ENCODE peak calls at places on chromosome 20, in seven cellular contexts. R is HCT116, S is HepG2, I is GM12878, M is SK-N-SH, H is H1, T is K562. C is an unnamed sample.

GRCh38 chr20:3803854-3804253 is 7.7 kb downstream of the CDC25B start:
- DNase-seq in R (no peak), H (no peak), I (no peak), S (no peak), M (no peak), T (no peak), C (no peak)

GRCh38 chr20:24746351-24746685 is 202.8 kb upstream of the CST7 start:
- DNase-seq in M (no peak), H (no peak), I (no peak), T (no peak), S (no peak), R (peak), C (no peak)

GRCh38 chr20:21515300-21516179 is 1.7 kb upstream of the NKX2-2 start:
- DNase-seq in M (peak), R (no peak), S (no peak), H (no peak), T (no peak), I (no peak), C (no peak)

GRCh38 chr20:32333181-32333987 is 24.7 kb upstream of the ASXL1 start:
- DNase-seq in T (no peak), H (no peak), R (no peak), M (no peak), I (peak), S (no peak), C (no peak)

GRCh38 chr20:54078296-54078695 is 7.9 kb upstream of the BCAS1 start:
- DNase-seq in S (peak), H (no peak), M (no peak), I (no peak), R (no peak), T (no peak), C (no peak)

GRCh38 chr20:62704341-62704948 is 4.2 kb upstream of the NTSR1 start:
- DNase-seq in H (no peak), M (peak), S (peak), R (peak), I (no peak), T (no peak), C (peak)

GRCh38 chr20:36102809-36103596 is 51.5 kb upstream of the EPB41L1 start:
- DNase-seq in H (no peak), I (no peak), S (no peak), M (no peak), R (no peak), T (no peak), C (no peak)

GRCh38 chr20:57392512-57393271 is 1.5 kb downstream of the RBM38 start:
- DNase-seq in T (peak), H (no peak), R (no peak), M (no peak), S (no peak), I (no peak), C (no peak)

GRCh38 chr20:61556116-61556515 is 304.1 kb downstream of the CDH4 start:
- DNase-seq in R (no peak), M (no peak), I (no peak), T (no peak), H (no peak), S (no peak), C (no peak)

GRCh38 chr20:50870572-50871161 is 60.6 kb downstream of the ADNP start:
- DNase-seq in H (peak), M (no peak), I (no peak), S (peak), R (no peak), T (no peak), C (no peak)

DNA sequence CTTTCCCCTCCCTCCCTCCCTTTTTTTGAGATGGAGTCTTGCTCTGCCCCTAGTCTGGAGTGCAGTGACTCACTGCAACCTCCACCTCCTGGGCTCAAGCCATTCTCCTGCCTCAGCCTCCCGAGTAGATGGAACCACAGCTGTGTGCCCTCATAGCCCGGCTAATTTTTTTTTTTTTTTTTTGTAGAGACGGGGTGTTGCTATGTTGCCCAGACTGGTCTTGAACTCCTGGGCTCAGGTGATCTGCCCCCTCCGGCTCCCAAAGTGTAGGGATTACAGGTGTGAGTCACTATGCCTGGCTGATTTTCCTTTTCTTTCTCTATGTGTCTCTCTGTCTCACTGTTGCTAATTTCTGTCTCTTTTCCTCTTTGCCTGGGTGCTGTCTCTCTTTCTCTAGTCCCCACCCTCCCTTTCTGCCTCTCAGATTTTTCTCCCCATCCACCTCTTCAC is 61.2 kb downstream of the SRC start:
- DNase-seq in H (no peak), I (no peak), R (no peak), S (no peak), M (no peak), T (no peak), C (no peak)
- TF ChIP-seq SIN3A in H (no peak), I (no peak), R (no peak), S (no peak), M (no peak), T (no peak), C (no peak)

GRCh38 chr20:38722708-38723068 is 1.6 kb upstream of the SLC32A1 start:
- DNase-seq in T (no peak), I (no peak), R (no peak), M (peak), H (no peak), S (no peak), C (no peak)
- H3K27ac ChIP-seq in T (no peak), I (no peak), R (no peak), M (no peak), H (no peak), S (no peak), C (no peak)

GRCh38 chr20:48371211-48371610 is 456.6 kb downstream of the PREX1 start:
- DNase-seq in I (no peak), R (no peak), H (no peak), S (no peak), M (no peak), T (no peak), C (no peak)

GRCh38 chr20:48373555-48373934 is 454.3 kb downstream of the PREX1 start:
- DNase-seq in R (no peak), I (no peak), S (no peak), H (no peak), M (no peak), T (no peak), C (no peak)

GRCh38 chr20:48377940-48378339 is 449.9 kb downstream of the PREX1 start:
- DNase-seq in T (no peak), R (no peak), S (no peak), M (no peak), H (no peak), I (no peak), C (no peak)

GRCh38 chr20:48375804-48376203 is 452.0 kb downstream of the PREX1 start:
- DNase-seq in M (no peak), T (no peak), I (no peak), S (peak), R (no peak), H (no peak), C (no peak)

GRCh38 chr20:48374986-48375715 is 452.6 kb downstream of the PREX1 start:
- DNase-seq in T (no peak), R (no peak), I (no peak), H (no peak), M (no peak), S (no peak), C (no peak)
- TF ChIP-seq SIN3A in T (no peak), R (no peak), I (no peak), H (no peak), M (no peak), S (no peak), C (no peak)

DNA sequence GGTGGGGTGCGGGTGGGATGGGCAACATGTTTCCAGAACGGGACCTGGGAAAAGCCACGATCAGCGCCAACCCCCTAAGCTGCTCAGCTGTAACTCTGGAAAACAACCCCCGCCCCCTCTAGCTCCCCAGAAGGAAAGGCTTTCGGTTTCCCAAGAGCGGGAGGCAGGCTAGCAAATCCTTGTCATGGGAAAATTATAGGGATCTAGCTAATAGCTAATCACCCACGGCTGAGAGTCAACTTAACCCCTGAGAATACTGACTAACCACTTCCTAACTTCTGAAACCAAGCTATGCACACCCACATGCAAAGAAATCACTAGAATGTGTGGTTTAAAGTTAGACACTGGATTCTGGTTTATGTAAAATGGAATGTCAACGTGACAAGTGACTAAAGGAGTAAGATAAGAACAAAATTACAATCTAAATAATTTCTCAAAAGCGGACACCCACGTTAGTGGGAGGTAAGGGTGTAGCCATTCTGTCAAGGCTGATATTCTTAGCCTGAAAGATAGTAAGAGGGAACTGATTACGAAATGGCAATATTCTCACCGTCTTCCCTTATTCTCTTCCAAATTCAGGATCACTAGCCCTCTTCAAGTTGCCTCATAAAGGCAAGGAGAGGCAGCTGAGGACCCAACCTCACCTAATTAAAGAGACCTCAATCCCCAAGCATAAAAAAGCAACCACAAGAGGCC is 20.1 kb downstream of the JAG1 start:
- DNase-seq in H (no peak), R (no peak), M (no peak), I (peak), S (no peak), T (no peak), C (no peak)
- H3K27ac ChIP-seq in H (no peak), R (no peak), M (peak), I (no peak), S (peak), T (no peak), C (no peak)

DNA sequence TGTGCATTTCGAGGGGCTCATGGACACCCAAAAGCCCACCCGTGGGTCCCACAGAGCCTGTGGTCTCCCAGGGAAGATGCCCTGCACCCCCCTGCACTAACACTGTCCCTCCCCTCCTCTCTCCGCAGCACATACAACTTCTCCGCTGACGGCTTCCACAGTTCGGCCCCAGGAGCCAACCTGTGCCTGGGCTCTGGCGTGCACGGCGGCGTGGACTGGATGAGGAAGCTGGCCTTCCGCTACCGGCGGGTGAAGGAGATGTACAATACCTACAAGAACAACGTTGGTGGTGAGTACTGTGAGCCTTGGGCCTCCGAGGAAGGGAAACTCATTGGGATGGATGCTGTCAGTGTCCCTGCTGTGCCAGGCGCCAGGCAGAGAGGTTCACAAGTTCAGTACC is 183.9 kb downstream of the ZMYND8 start:
- DNase-seq in S (no peak), M (no peak), I (no peak), H (no peak), T (no peak), R (no peak), C (no peak)
- TF ChIP-seq SIN3A in S (no peak), M (no peak), I (no peak), H (no peak), T (no peak), R (no peak), C (no peak)

GRCh38 chr20:47785900-47786762 is 850 bp upstream of the SULF2 start:
- DNase-seq in I (no peak), M (peak), R (peak), S (peak), T (peak), H (no peak), C (no peak)
- H3K27ac ChIP-seq in I (no peak), M (no peak), R (no peak), S (no peak), T (no peak), H (no peak), C (no peak)